ENCODE peak calls at places on chromosomes 1 and 21, in eight cellular contexts. X, J, W, Y, B, S, N and P are unnamed samples.

GRCh38 chr1:88454781-88455180 is 229.3 kb upstream of the PKN2 start:
- DNase-seq in X (no peak), J (no peak), W (no peak), Y (no peak), B (no peak), S (no peak), N (no peak), P (no peak)

GRCh38 chr21:41802684-41803083 is 35.8 kb upstream of the RIPK4 start:
- DNase-seq in X (peak; percentile 87), J (no peak), W (peak; percentile 65), Y (peak; percentile 77), B (no peak), S (peak; percentile 74), N (no peak), P (no peak)

GRCh38 chr1:160158031-160158430 is 6.6 kb downstream of the ATP1A4 start:
- DNase-seq in X (no peak), J (no peak), W (no peak), Y (no peak), B (no peak), S (no peak), N (no peak), P (no peak)

GRCh38 chr1:51314974-51315373 is 15.4 kb downstream of the TTC39A start:
- DNase-seq in X (peak; percentile 85), J (no peak), W (no peak), Y (no peak), B (no peak), S (no peak), N (no peak), P (no peak)

GRCh38 chr1:55224729-55225128 is 9.6 kb upstream of the USP24 start:
- DNase-seq in X (no peak), J (no peak), W (no peak), Y (no peak), B (no peak), S (no peak), N (no peak), P (no peak)

GRCh38 chr1:171984262-171984661 is 143.0 kb downstream of the DNM3 start:
- DNase-seq in X (no peak), J (no peak), W (peak; percentile 18), Y (no peak), B (no peak), S (no peak), N (no peak), P (no peak)

GRCh38 chr1:107529511-107530149 is 388.8 kb downstream of the NTNG1 start:
- DNase-seq in X (peak; percentile 68), J (no peak), W (no peak), Y (no peak), B (peak; percentile 72), S (no peak), N (no peak), P (no peak)

GRCh38 chr1:75053207-75053606 is 81.0 kb upstream of the LHX8 start:
- DNase-seq in X (no peak), J (no peak), W (no peak), Y (no peak), B (no peak), S (no peak), N (no peak), P (no peak)

DNA sequence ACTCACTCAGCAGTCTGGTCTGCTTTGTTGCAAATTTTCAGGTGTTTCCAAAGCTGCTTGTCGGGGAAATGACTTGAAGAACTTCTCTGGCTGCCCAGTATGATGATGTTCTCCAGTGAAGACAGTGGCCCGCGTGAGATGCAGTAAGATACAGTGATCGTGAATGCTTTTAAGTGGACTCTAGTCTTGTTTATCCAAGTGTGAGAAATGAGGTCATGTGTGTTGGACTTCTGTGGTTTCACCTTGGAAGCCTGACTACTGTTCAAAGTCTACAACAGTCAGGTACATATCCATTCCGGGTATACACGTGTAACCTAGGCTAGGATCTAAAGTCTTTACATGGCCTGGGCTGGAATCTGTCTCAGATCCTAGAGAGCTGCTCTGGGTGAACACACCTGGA is 29.1 kb downstream of the ZNF695 start:
- DNase-seq in X (no peak), J (no peak), W (no peak), Y (no peak), B (no peak), S (no peak), N (no peak), P (no peak)
- H3K9me3 ChIP-seq in X (no peaks in the 10 kb centered on the region), J (no peaks in the 10 kb centered on the region), W (no peaks in the 10 kb centered on the region), Y (peaks cover 27% of the 10 kb centered on the region), B (peaks cover 13% of the 10 kb centered on the region), S (peaks cover 48% of the 10 kb centered on the region), N (peaks cover 21% of the 10 kb centered on the region), P (no peaks in the 10 kb centered on the region)

GRCh38 chr1:2917284-2917683 is 104.0 kb upstream of the ACTRT2 start:
- DNase-seq in X (no peak), J (no peak), W (no peak), Y (no peak), B (no peak), S (no peak), N (no peak), P (no peak)
- H3K9me3 ChIP-seq in X (no peaks in the 10 kb centered on the region), J (peaks cover 23% of the 10 kb centered on the region), W (no peaks in the 10 kb centered on the region), Y (no peaks in the 10 kb centered on the region), B (no peaks in the 10 kb centered on the region), S (no peaks in the 10 kb centered on the region), N (no peaks in the 10 kb centered on the region), P (no peaks in the 10 kb centered on the region)

GRCh38 chr1:23362218-23362713 is 7.4 kb downstream of the ZNF436 start:
- DNase-seq in X (no peak), J (no peak), W (no peak), Y (no peak), B (no peak), S (no peak), N (no peak), P (no peak)
- H3K9me3 ChIP-seq in X (peaks cover 8% of the 10 kb centered on the region), J (peaks cover 43% of the 10 kb centered on the region), W (peaks cover 23% of the 10 kb centered on the region), Y (peaks cover 59% of the 10 kb centered on the region), B (peaks cover 62% of the 10 kb centered on the region), S (peaks cover 64% of the 10 kb centered on the region), N (peaks cover 44% of the 10 kb centered on the region), P (peaks cover 21% of the 10 kb centered on the region)

GRCh38 chr1:36114371-36114770 is 10.7 kb downstream of the COL8A2 start:
- DNase-seq in X (no peak), J (no peak), W (no peak), Y (no peak), B (no peak), S (no peak), N (no peak), P (no peak)

GRCh38 chr1:36116906-36117305 is 8.1 kb downstream of the COL8A2 start:
- DNase-seq in X (no peak), J (no peak), W (no peak), Y (no peak), B (no peak), S (no peak), N (no peak), P (no peak)

GRCh38 chr1:36118396-36118795 is 6.6 kb downstream of the COL8A2 start:
- DNase-seq in X (no peak), J (no peak), W (no peak), Y (no peak), B (no peak), S (no peak), N (no peak), P (no peak)

GRCh38 chr1:36115200-36115669 is 9.8 kb downstream of the COL8A2 start:
- DNase-seq in X (no peak), J (no peak), W (no peak), Y (peak; percentile 47), B (peak; percentile 58), S (no peak), N (no peak), P (no peak)

GRCh38 chr1:36115931-36116330 is 9.1 kb downstream of the COL8A2 start:
- DNase-seq in X (no peak), J (no peak), W (no peak), Y (no peak), B (no peak), S (no peak), N (no peak), P (no peak)
- H3K9me3 ChIP-seq in X (no peaks in the 10 kb centered on the region), J (no peaks in the 10 kb centered on the region), W (no peaks in the 10 kb centered on the region), Y (no peaks in the 10 kb centered on the region), B (no peaks in the 10 kb centered on the region), S (no peaks in the 10 kb centered on the region), N (no peaks in the 10 kb centered on the region), P (no peaks in the 10 kb centered on the region)

DNA sequence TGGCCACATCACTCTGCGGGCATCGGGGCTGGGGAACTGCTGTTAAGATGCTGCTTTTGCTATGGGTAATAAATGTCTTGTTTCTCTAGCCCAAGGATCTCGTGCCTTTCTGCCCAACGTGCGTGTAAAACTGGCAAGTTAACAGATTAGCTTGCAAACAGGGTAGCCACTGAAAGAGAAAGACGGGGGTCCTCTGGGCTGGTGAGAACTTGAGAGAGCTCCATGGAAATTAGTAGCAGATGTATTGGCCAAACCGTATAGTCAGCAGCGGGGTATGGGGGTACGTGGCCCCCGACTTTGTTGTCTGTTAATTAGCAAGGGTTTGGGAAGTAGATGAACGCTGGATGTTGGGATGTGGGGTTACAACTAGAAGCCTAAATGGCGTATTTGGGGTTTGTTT is 32.1 kb upstream of the C1orf174 start:
- DNase-seq in X (no peak), J (no peak), W (no peak), Y (no peak), B (no peak), S (no peak), N (no peak), P (no peak)
- H3K9me3 ChIP-seq in X (no peaks in the 10 kb centered on the region), J (peaks cover 6% of the 10 kb centered on the region), W (no peaks in the 10 kb centered on the region), Y (peaks cover under 1% of the 10 kb centered on the region), B (no peaks in the 10 kb centered on the region), S (peaks cover 9% of the 10 kb centered on the region), N (no peaks in the 10 kb centered on the region), P (no peaks in the 10 kb centered on the region)

GRCh38 chr1:81803423-81804103 is 2.8 kb downstream of the ADGRL2 start:
- DNase-seq in X (peak; percentile 20), J (no peak), W (peak; percentile 13), Y (no peak), B (peak; percentile 25), S (no peak), N (no peak), P (no peak)

GRCh38 chr1:81805537-81806431 is 5.0 kb downstream of the ADGRL2 start:
- DNase-seq in X (no peak), J (no peak), W (no peak), Y (no peak), B (no peak), S (no peak), N (no peak), P (no peak)

GRCh38 chr1:81802601-81803422 is 2.1 kb downstream of the ADGRL2 start:
- DNase-seq in X (peak; percentile 74), J (no peak), W (peak; percentile 78), Y (peak; percentile 70), B (peak; percentile 85), S (peak; percentile 66), N (no peak), P (no peak)

GRCh38 chr1:81806432-81806770 is 5.7 kb downstream of the ADGRL2 start:
- DNase-seq in X (no peak), J (no peak), W (no peak), Y (no peak), B (no peak), S (no peak), N (no peak), P (no peak)

DNA sequence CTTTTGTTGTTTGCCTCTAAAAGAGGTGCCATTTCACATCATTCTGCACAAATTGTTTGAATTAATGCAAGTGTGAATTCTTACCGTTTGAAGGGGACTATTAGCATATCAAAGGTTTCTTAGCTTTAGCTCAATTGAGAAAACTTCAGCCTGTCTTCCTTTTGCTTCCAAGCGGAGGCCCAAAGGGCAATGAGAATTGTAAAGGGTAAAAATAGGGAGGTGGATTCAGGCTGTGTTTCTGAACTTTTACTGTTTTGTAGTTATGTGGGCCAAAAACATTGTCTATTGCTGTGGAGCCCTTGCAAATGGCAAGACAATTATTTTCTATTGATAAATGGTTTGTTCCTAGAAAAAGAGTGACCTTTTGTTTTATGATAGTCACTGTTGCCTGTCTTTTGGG is 3.6 kb downstream of the ADGRL2 start:
- DNase-seq in X (no peak), J (no peak), W (no peak), Y (no peak), B (no peak), S (no peak), N (no peak), P (no peak)
- H3K9me3 ChIP-seq in X (no peaks in the 10 kb centered on the region), J (no peaks in the 10 kb centered on the region), W (no peaks in the 10 kb centered on the region), Y (no peaks in the 10 kb centered on the region), B (no peaks in the 10 kb centered on the region), S (no peaks in the 10 kb centered on the region), N (no peaks in the 10 kb centered on the region), P (no peaks in the 10 kb centered on the region)

GRCh38 chr1:3522112-3522511 is 67.6 kb downstream of the ARHGEF16 start:
- DNase-seq in X (no peak), J (no peak), W (no peak), Y (no peak), B (no peak), S (no peak), N (no peak), P (no peak)
- H3K9me3 ChIP-seq in X (no peaks in the 10 kb centered on the region), J (no peaks in the 10 kb centered on the region), W (no peaks in the 10 kb centered on the region), Y (no peaks in the 10 kb centered on the region), B (no peaks in the 10 kb centered on the region), S (no peaks in the 10 kb centered on the region), N (no peaks in the 10 kb centered on the region), P (no peaks in the 10 kb centered on the region)